ENCODE peak calls at places on chromosomes 7 and 10, in seven cellular contexts. C is SW 1271, M is GM12891, D is naive B cell, E is choroid plexus epithelial cell, G is lower leg skin, V is fibroblast of lung. J is an unnamed sample.

GRCh38 chr7:113710310-113711106 is 208.3 kb downstream of the PPP1R3A start:
- DNase-seq in E (peak; percentile 95), D (peak; percentile 47), M (peak; percentile 6), V (peak; percentile 84), G (peak; percentile 26), C (peak; percentile 51), J (peak; percentile 25)

GRCh38 chr7:25549315-25549933 is 321.1 kb upstream of the NPVF start:
- DNase-seq in D (no peak), C (no peak), M (no peak), E (no peak), G (no peak), V (no peak), J (no peak)

GRCh38 chr7:151550601-151551286 is 31.0 kb upstream of the RHEB start:
- DNase-seq in G (no peak), E (peak; percentile 94), C (no peak), M (no peak), V (peak; percentile 94), D (no peak), J (peak; percentile 25)

GRCh38 chr10:124013916-124014315 is 79.5 kb downstream of the CHST15 start:
- DNase-seq in E (no peak), V (no peak), M (no peak), C (no peak), G (no peak), D (no peak), J (no peak)

GRCh38 chr10:103849880-103850571 is 5.3 kb downstream of the SH3PXD2A start:
- DNase-seq in D (no peak), G (no peak), M (no peak), E (peak; percentile 70), V (peak; percentile 94), C (no peak), J (no peak)

GRCh38 chr7:33961948-33962347 is 56.6 kb downstream of the BMPER start:
- DNase-seq in G (no peak), V (no peak), M (no peak), C (no peak), D (no peak), E (no peak), J (no peak)

GRCh38 chr10:122407375-122408125 is 33.0 kb downstream of the PLEKHA1 start:
- DNase-seq in M (no peak), V (peak; percentile 21), D (peak; percentile 9), E (peak; percentile 45), G (no peak), C (no peak), J (no peak)

GRCh38 chr7:119711104-119711503 is 561.9 kb upstream of the KCND2 start:
- DNase-seq in E (peak; percentile 13), D (no peak), V (no peak), G (no peak), C (no peak), M (no peak), J (no peak)

GRCh38 chr7:66211429-66211828 is 6.3 kb downstream of the TPST1 start:
- DNase-seq in E (peak; percentile 67), M (no peak), C (no peak), G (no peak), D (no peak), V (peak; percentile 61), J (no peak)

GRCh38 chr10:103822795-103823194 is 32.6 kb downstream of the SH3PXD2A start:
- DNase-seq in V (peak; percentile 16), G (no peak), M (no peak), E (no peak), D (no peak), C (no peak), J (no peak)

GRCh38 chr10:123555616-123556015 is 110.5 kb upstream of the GPR26 start:
- DNase-seq in M (no peak), E (no peak), G (no peak), C (no peak), D (no peak), V (no peak), J (no peak)

J was measured in GM18507.